ENCODE peak calls at places on chromosomes 12 and 14, in ten cellular contexts. One of them, this sample, is unnamed.

GRCh38 chr12:80567391-80567790 is 123.4 kb downstream of the PTPRQ start:
- DNase-seq in lower lobe of right lung: no peak
- DNase-seq in AG10803: peak; percentile 39
- DNase-seq in colonic mucosa: no peak
- DNase-seq in thyroid gland: no peak
- DNase-seq in A549: no peak
- DNase-seq in NB4: no peak
- DNase-seq in heart left ventricle: no peak
- DNase-seq in neural progenitor cell: no peak
- DNase-seq in lower leg skin: no peak
- DNase-seq in this sample: no peak

GRCh38 chr12:41174602-41175001 is 13.5 kb upstream of the PDZRN4 start:
- DNase-seq in colonic mucosa: no peak
- DNase-seq in AG10803: no peak
- DNase-seq in A549: no peak
- DNase-seq in NB4: no peak
- DNase-seq in lower leg skin: no peak
- DNase-seq in lower lobe of right lung: no peak
- DNase-seq in thyroid gland: no peak
- DNase-seq in neural progenitor cell: no peak
- DNase-seq in heart left ventricle: no peak
- DNase-seq in this sample: no peak

GRCh38 chr14:54697806-54698205 is 130.9 kb downstream of the SAMD4A start:
- DNase-seq in neural progenitor cell: no peak
- DNase-seq in thyroid gland: no peak
- DNase-seq in colonic mucosa: no peak
- DNase-seq in heart left ventricle: no peak
- DNase-seq in lower leg skin: no peak
- DNase-seq in lower lobe of right lung: no peak
- DNase-seq in AG10803: no peak
- DNase-seq in A549: no peak
- DNase-seq in NB4: no peak
- DNase-seq in this sample: no peak

GRCh38 chr14:24179961-24180726 is 8.3 kb downstream of the REC8 start:
- DNase-seq in lower leg skin: no peak
- DNase-seq in lower lobe of right lung: no peak
- DNase-seq in A549: no peak
- DNase-seq in colonic mucosa: no peak
- DNase-seq in thyroid gland: peak; percentile 24
- DNase-seq in AG10803: peak; percentile 85
- DNase-seq in NB4: no peak
- DNase-seq in heart left ventricle: no peak
- DNase-seq in neural progenitor cell: no peak
- DNase-seq in this sample: peak; percentile 56

GRCh38 chr12:84131076-84131475 is 781.5 kb downstream of the SLC6A15 start:
- DNase-seq in AG10803: peak; percentile 60
- DNase-seq in lower lobe of right lung: no peak
- DNase-seq in colonic mucosa: no peak
- DNase-seq in neural progenitor cell: no peak
- DNase-seq in NB4: no peak
- DNase-seq in thyroid gland: no peak
- DNase-seq in heart left ventricle: no peak
- DNase-seq in A549: no peak
- DNase-seq in lower leg skin: no peak
- DNase-seq in this sample: no peak

GRCh38 chr12:52920937-52921336 is 16.1 kb upstream of the KRT8 start:
- DNase-seq in thyroid gland: no peak
- DNase-seq in A549: no peak
- DNase-seq in lower leg skin: no peak
- DNase-seq in AG10803: peak; percentile 37
- DNase-seq in lower lobe of right lung: no peak
- DNase-seq in NB4: no peak
- DNase-seq in heart left ventricle: no peak
- DNase-seq in neural progenitor cell: peak; percentile 48
- DNase-seq in colonic mucosa: no peak
- DNase-seq in this sample: no peak

GRCh38 chr12:27861428-27862167 is 81.6 kb upstream of the MANSC4 start:
- DNase-seq in lower lobe of right lung: no peak
- DNase-seq in AG10803: peak; percentile 40
- DNase-seq in lower leg skin: no peak
- DNase-seq in thyroid gland: no peak
- DNase-seq in A549: no peak
- DNase-seq in colonic mucosa: peak; percentile 45
- DNase-seq in NB4: peak; percentile 18
- DNase-seq in neural progenitor cell: no peak
- DNase-seq in heart left ventricle: peak; percentile 71
- DNase-seq in this sample: no peak

GRCh38 chr12:97637770-97638169 is 175.2 kb downstream of the RMST start:
- DNase-seq in colonic mucosa: no peak
- DNase-seq in lower leg skin: no peak
- DNase-seq in heart left ventricle: no peak
- DNase-seq in A549: no peak
- DNase-seq in NB4: no peak
- DNase-seq in lower lobe of right lung: no peak
- DNase-seq in thyroid gland: peak; percentile 14
- DNase-seq in AG10803: no peak
- DNase-seq in neural progenitor cell: peak; percentile 88
- DNase-seq in this sample: no peak

GRCh38 chr14:64217747-64218146 is 76.4 kb downstream of the ESR2 start:
- DNase-seq in neural progenitor cell: no peak
- DNase-seq in A549: no peak
- DNase-seq in NB4: no peak
- DNase-seq in AG10803: no peak
- DNase-seq in heart left ventricle: no peak
- DNase-seq in lower leg skin: no peak
- DNase-seq in thyroid gland: no peak
- DNase-seq in lower lobe of right lung: no peak
- DNase-seq in colonic mucosa: no peak
- DNase-seq in this sample: no peak

GRCh38 chr12:113222730-113223531 is 1.7 kb downstream of the TPCN1 start:
- DNase-seq in neural progenitor cell: no peak
- DNase-seq in NB4: peak; percentile 60
- DNase-seq in lower leg skin: no peak
- DNase-seq in AG10803: peak; percentile 88
- DNase-seq in thyroid gland: peak; percentile 89
- DNase-seq in colonic mucosa: peak; percentile 88
- DNase-seq in A549: peak; percentile 74
- DNase-seq in lower lobe of right lung: no peak
- DNase-seq in heart left ventricle: peak; percentile 72
- DNase-seq in this sample: no peak

GRCh38 chr12:113250045-113250444 is 28.8 kb downstream of the TPCN1 start:
- DNase-seq in neural progenitor cell: no peak
- DNase-seq in lower leg skin: no peak
- DNase-seq in thyroid gland: no peak
- DNase-seq in NB4: no peak
- DNase-seq in lower lobe of right lung: no peak
- DNase-seq in heart left ventricle: no peak
- DNase-seq in colonic mucosa: no peak
- DNase-seq in AG10803: no peak
- DNase-seq in A549: no peak
- DNase-seq in this sample: no peak

GRCh38 chr12:131434208-131435125 is 276.4 kb upstream of the SFSWAP start:
- DNase-seq in heart left ventricle: no peak
- DNase-seq in neural progenitor cell: no peak
- DNase-seq in NB4: no peak
- DNase-seq in A549: no peak
- DNase-seq in AG10803: no peak
- DNase-seq in colonic mucosa: no peak
- DNase-seq in lower lobe of right lung: no peak
- DNase-seq in lower leg skin: peak; percentile 72
- DNase-seq in thyroid gland: no peak
- DNase-seq in this sample: peak; percentile 2

GRCh38 chr12:110039085-110039807 is 9.1 kb downstream of the C12orf76 start:
- DNase-seq in lower lobe of right lung: no peak
- DNase-seq in heart left ventricle: no peak
- DNase-seq in colonic mucosa: peak; percentile 59
- DNase-seq in NB4: no peak
- DNase-seq in neural progenitor cell: no peak
- DNase-seq in thyroid gland: peak; percentile 69
- DNase-seq in A549: peak; percentile 92
- DNase-seq in AG10803: peak; percentile 99
- DNase-seq in lower leg skin: no peak
- DNase-seq in this sample: no peak
- H3K4me3 ChIP-seq in lower lobe of right lung: no peak overlapping the region
- H3K4me3 ChIP-seq in heart left ventricle: no peak overlapping the region
- H3K4me3 ChIP-seq in colonic mucosa: no peak overlapping the region
- H3K4me3 ChIP-seq in NB4: no peak overlapping the region
- H3K4me3 ChIP-seq in neural progenitor cell: no peak overlapping the region
- H3K4me3 ChIP-seq in thyroid gland: no peak overlapping the region
- H3K4me3 ChIP-seq in A549: no peak overlapping the region
- H3K4me3 ChIP-seq in AG10803: no peak overlapping the region
- H3K4me3 ChIP-seq in lower leg skin: no peak overlapping the region
- H3K4me3 ChIP-seq in this sample: no peak overlapping the region

DNA sequence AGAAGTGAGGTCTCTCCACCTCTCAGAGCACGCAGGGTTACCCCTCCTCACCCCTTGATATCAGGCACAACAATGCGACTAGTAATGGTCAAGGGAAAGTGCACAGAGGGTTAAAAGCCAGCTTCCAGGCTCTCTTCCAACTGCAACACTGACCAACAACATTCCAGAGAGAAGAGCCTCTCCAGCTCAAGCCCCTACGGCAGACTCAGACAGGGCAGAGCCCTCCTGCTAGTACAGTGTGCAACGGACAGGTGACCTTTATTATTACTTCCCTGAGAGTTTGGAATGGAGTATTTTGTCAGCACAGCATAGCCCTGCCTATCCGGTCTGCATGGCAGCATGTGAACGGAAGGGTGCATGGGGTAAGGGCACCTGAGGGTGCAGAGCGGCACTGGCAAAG is 73.0 kb downstream of the PTPN21 start:
- DNase-seq in lower leg skin: no peak
- DNase-seq in AG10803: no peak
- DNase-seq in heart left ventricle: no peak
- DNase-seq in colonic mucosa: no peak
- DNase-seq in neural progenitor cell: no peak
- DNase-seq in NB4: no peak
- DNase-seq in lower lobe of right lung: peak; percentile 58
- DNase-seq in thyroid gland: peak; percentile 86
- DNase-seq in A549: no peak
- DNase-seq in this sample: no peak
- H3K4me3 ChIP-seq in lower leg skin: no peak overlapping the region
- H3K4me3 ChIP-seq in AG10803: no peak overlapping the region
- H3K4me3 ChIP-seq in heart left ventricle: no peak overlapping the region
- H3K4me3 ChIP-seq in colonic mucosa: no peak overlapping the region
- H3K4me3 ChIP-seq in neural progenitor cell: no peak overlapping the region
- H3K4me3 ChIP-seq in NB4: no peak overlapping the region
- H3K4me3 ChIP-seq in lower lobe of right lung: no peak overlapping the region
- H3K4me3 ChIP-seq in thyroid gland: no peak overlapping the region
- H3K4me3 ChIP-seq in A549: no peak overlapping the region
- H3K4me3 ChIP-seq in this sample: no peak overlapping the region

DNA sequence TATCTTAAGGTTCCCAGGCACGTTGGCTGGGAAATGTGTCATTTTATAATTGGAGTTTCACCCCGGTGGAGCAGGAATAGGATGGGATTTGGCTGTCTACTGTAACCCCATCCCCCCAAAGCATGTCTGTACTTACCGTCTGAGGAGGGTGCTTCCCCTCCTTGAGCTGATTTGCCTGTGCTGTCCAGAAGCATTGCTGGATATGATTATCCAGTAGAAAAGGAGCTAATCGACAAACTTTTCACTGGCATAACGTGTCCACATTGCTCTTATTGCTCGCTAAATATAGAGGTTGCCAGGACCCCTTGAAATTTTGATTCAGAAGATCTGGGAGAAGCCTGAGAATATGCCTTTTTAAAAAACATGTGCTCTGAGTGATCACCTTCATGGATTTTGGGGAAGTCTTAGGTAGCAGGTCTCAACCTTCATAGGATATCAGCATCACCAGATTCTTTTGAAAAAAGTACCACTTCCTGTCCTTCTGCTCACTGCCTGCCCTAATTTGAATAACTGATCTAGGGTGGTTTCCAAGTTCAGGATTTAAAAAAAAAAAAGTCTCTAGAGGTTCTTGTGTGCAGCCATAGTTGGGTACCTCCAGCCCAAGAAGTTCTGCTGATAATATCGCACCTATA is 80.4 kb upstream of the KCNA1 start:
- DNase-seq in A549: no peak
- DNase-seq in thyroid gland: no peak
- DNase-seq in AG10803: no peak
- DNase-seq in heart left ventricle: no peak
- DNase-seq in lower leg skin: no peak
- DNase-seq in colonic mucosa: no peak
- DNase-seq in neural progenitor cell: no peak
- DNase-seq in NB4: peak; percentile 9
- DNase-seq in lower lobe of right lung: no peak
- DNase-seq in this sample: no peak
- H3K4me3 ChIP-seq in A549: no peak overlapping the region
- H3K4me3 ChIP-seq in thyroid gland: no peak overlapping the region
- H3K4me3 ChIP-seq in AG10803: no peak overlapping the region
- H3K4me3 ChIP-seq in heart left ventricle: no peak overlapping the region
- H3K4me3 ChIP-seq in lower leg skin: no peak overlapping the region
- H3K4me3 ChIP-seq in colonic mucosa: no peak overlapping the region
- H3K4me3 ChIP-seq in neural progenitor cell: no peak overlapping the region
- H3K4me3 ChIP-seq in NB4: no peak overlapping the region
- H3K4me3 ChIP-seq in lower lobe of right lung: no peak overlapping the region
- H3K4me3 ChIP-seq in this sample: no peak overlapping the region

DNA sequence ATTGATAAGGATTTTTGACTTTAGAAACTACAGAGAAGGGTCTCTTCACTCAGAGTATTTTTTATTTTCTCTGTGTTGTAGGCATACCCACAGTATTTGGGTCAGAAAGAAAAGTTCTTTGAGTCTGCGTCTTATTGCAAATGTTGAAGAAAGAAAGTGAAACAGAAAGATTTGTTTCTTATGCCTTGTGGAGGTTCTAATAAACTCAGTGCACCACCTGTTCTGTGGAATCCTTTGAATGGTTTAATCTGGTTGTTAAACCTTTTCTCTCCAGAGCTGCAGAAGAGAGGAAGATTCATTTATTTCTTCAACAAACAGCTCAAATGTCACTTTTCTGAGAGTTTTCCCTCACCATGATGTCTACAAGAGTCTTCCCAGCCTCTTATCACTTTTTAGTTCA is 146.6 kb upstream of the PLEKHG7 start:
- DNase-seq in neural progenitor cell: no peak
- DNase-seq in lower leg skin: no peak
- DNase-seq in thyroid gland: no peak
- DNase-seq in A549: no peak
- DNase-seq in heart left ventricle: no peak
- DNase-seq in AG10803: no peak
- DNase-seq in colonic mucosa: no peak
- DNase-seq in NB4: no peak
- DNase-seq in lower lobe of right lung: no peak
- DNase-seq in this sample: no peak
- H3K4me3 ChIP-seq in neural progenitor cell: no peak overlapping the region
- H3K4me3 ChIP-seq in lower leg skin: no peak overlapping the region
- H3K4me3 ChIP-seq in thyroid gland: no peak overlapping the region
- H3K4me3 ChIP-seq in A549: no peak overlapping the region
- H3K4me3 ChIP-seq in heart left ventricle: no peak overlapping the region
- H3K4me3 ChIP-seq in AG10803: no peak overlapping the region
- H3K4me3 ChIP-seq in colonic mucosa: no peak overlapping the region
- H3K4me3 ChIP-seq in NB4: no peak overlapping the region
- H3K4me3 ChIP-seq in lower lobe of right lung: no peak overlapping the region
- H3K4me3 ChIP-seq in this sample: no peak overlapping the region